ENCODE peak calls at places on chromosomes 4 and X, in five cellular contexts. C, A, P, B and R are unnamed samples.

GRCh38 chrX:134013092-134013497 is 27.7 kb upstream of the GPC3 start:
- DNase-seq in P (no peak), B (no peak), C (no peak), A (peak; percentile 2), R (peak; percentile 1)

GRCh38 chrX:39063037-39063436 is 261.8 kb downstream of the MID1IP1 start:
- DNase-seq in A (no peak), B (no peak), P (no peak), C (peak; percentile 25), R (no peak)

GRCh38 chr4:172707622-172708021 is 461.0 kb upstream of the GALNT7 start:
- DNase-seq in A (no peak), P (no peak), C (no peak), B (no peak), R (no peak)

GRCh38 chrX:29826651-29827206 is 388.6 kb upstream of the MAGEB2 start:
- DNase-seq in P (no peak), B (no peak), A (no peak), C (no peak), R (peak; percentile 19)

GRCh38 chr4:8646296-8647093 is 53.9 kb downstream of the CPZ start:
- DNase-seq in P (no peak), A (no peak), C (no peak), B (no peak), R (no peak)

GRCh38 chrX:9906919-9907318 is 60.2 kb upstream of the CLDN34 start:
- DNase-seq in A (no peak), P (no peak), C (no peak), B (no peak), R (no peak)

GRCh38 chr4:22515888-22516541 is at the start of gene ADGRA3:
- DNase-seq in A (peak; percentile 54), B (peak; percentile 50), C (peak; percentile 61), P (no peak), R (peak; percentile 83)

GRCh38 chr4:83139514-83140156 is 25.1 kb upstream of the PLAC8 start:
- DNase-seq in P (no peak), A (no peak), B (no peak), C (no peak), R (no peak)

GRCh38 chr4:30555778-30556177 is 164.4 kb upstream of the PCDH7 start:
- DNase-seq in P (no peak), B (no peak), C (no peak), A (no peak), R (no peak)